ENCODE peak calls at places on chromosomes 2 and 18, in six cellular contexts. P is pancreas, M is AG04450, I is choroid plexus epithelial cell, F is ovary, N is HL-60. L is an unnamed sample.

GRCh38 chr2:16662440-16662839 is 3.2 kb downstream of the CYRIA start:
- DNase-seq in I (peak), N (no peak), M (no peak), P (no peak), F (no peak), L (peak)

GRCh38 chr18:71831039-71831438 is 713.1 kb downstream of the CBLN2 start:
- DNase-seq in I (peak), M (peak), N (no peak), F (no peak), P (no peak), L (no peak)

GRCh38 chr2:70124983-70125480 is 37.8 kb downstream of the PCBP1 start:
- DNase-seq in F (peak), M (no peak), I (peak), P (peak), N (peak), L (no peak)

GRCh38 chr2:134927195-134927594 is 8.6 kb downstream of the CCNT2 start:
- DNase-seq in M (no peak), N (no peak), F (no peak), I (peak), P (no peak), L (peak)

GRCh38 chr18:69177702-69178101 is 223.0 kb upstream of the DOK6 start:
- DNase-seq in I (peak), M (no peak), P (no peak), N (no peak), F (no peak), L (no peak)

GRCh38 chr2:181281206-181281832 is 175.9 kb upstream of the ITGA4 start:
- DNase-seq in N (no peak), F (no peak), I (no peak), M (no peak), P (no peak), L (no peak)

GRCh38 chr2:99421469-99421868 is 68.3 kb downstream of the REV1 start:
- DNase-seq in F (no peak), P (no peak), I (peak), N (no peak), M (no peak), L (peak)

GRCh38 chr2:148527488-148528340 is 116.8 kb upstream of the EPC2 start:
- DNase-seq in I (no peak), P (no peak), N (no peak), M (no peak), F (no peak), L (no peak)

GRCh38 chr2:236014408-236015131 is 153.6 kb downstream of the GBX2 start:
- DNase-seq in N (no peak), I (peak), P (no peak), M (no peak), F (no peak), L (no peak)

GRCh38 chr2:170344663-170345099 is 166.7 kb downstream of the MYO3B start:
- DNase-seq in I (no peak), N (no peak), F (no peak), M (no peak), P (no peak), L (no peak)

GRCh38 chr18:10094154-10094553 is 180.3 kb downstream of the VAPA start:
- DNase-seq in M (no peak), I (peak), N (no peak), F (no peak), P (no peak), L (peak)

GRCh38 chr2:223460774-223461211 is 141.4 kb downstream of the SCG2 start:
- DNase-seq in P (no peak), M (no peak), N (peak), I (peak), F (no peak), L (peak)

GRCh38 chr2:152638590-152638989 is 78.7 kb downstream of the PRPF40A start:
- DNase-seq in N (no peak), I (no peak), M (no peak), P (no peak), F (no peak), L (no peak)

GRCh38 chr18:24809173-24809955 is 348.9 kb downstream of the HRH4 start:
- DNase-seq in N (no peak), M (no peak), F (no peak), P (no peak), I (no peak), L (no peak)

GRCh38 chr2:12714391-12715221 is 2.1 kb upstream of the TRIB2 start:
- DNase-seq in I (peak), F (no peak), M (no peak), N (no peak), P (no peak), L (no peak)

GRCh38 chr2:221671515-221671914 is 99.4 kb upstream of the EPHA4 start:
- DNase-seq in P (no peak), M (no peak), I (no peak), F (no peak), N (no peak), L (no peak)

GRCh38 chr2:74205586-74205985 is 7.2 kb downstream of the MTHFD2 start:
- DNase-seq in F (no peak), P (peak), M (no peak), I (no peak), N (no peak), L (no peak)

GRCh38 chr2:74301262-74301661 is 42.0 kb downstream of the SLC4A5 start:
- DNase-seq in N (no peak), F (no peak), P (no peak), M (no peak), I (no peak), L (no peak)

GRCh38 chr2:119389615-119390306 is 23.0 kb downstream of the DBI start:
- DNase-seq in N (no peak), F (peak), P (peak), M (no peak), I (peak), L (peak)

GRCh38 chr18:6724331-6724730 is 5.2 kb upstream of the ARHGAP28 start:
- DNase-seq in P (no peak), I (no peak), N (no peak), M (no peak), F (no peak), L (no peak)

GRCh38 chr18:72261562-72261961 is 282.6 kb downstream of the CBLN2 start:
- DNase-seq in F (no peak), M (no peak), N (no peak), P (no peak), I (peak), L (no peak)

GRCh38 chr18:41323044-41323443 is 632.0 kb upstream of the PIK3C3 start:
- DNase-seq in I (peak), M (no peak), P (no peak), F (no peak), N (no peak), L (no peak)

GRCh38 chr18:55588001-55588875 is at the start of gene TCF4:
- DNase-seq in I (peak), M (no peak), F (peak), N (peak), P (peak), L (peak)

GRCh38 chr2:10920764-10921468 is 9.2 kb downstream of the KCNF1 start:
- DNase-seq in N (no peak), F (no peak), M (no peak), P (no peak), I (no peak), L (no peak)

GRCh38 chr2:33291278-33292013 is 185.0 kb upstream of the RASGRP3 start:
- DNase-seq in P (no peak), M (peak), F (no peak), I (peak), N (no peak), L (peak)

GRCh38 chr2:74957886-74958276 is 562 bp upstream of the POLE4 start:
- DNase-seq in N (peak), F (no peak), P (no peak), I (peak), M (no peak), L (peak)

GRCh38 chr2:38159621-38160020 is 83.7 kb upstream of the CYP1B1 start:
- DNase-seq in P (no peak), N (no peak), I (no peak), M (no peak), F (no peak), L (no peak)

GRCh38 chr18:12744103-12744502 is 41.3 kb downstream of the PSMG2 start:
- DNase-seq in N (no peak), F (no peak), P (no peak), M (peak), I (peak), L (peak)

GRCh38 chr2:17752892-17753802 is 463 bp downstream of the SMC6 start:
- DNase-seq in P (peak), M (no peak), N (no peak), F (no peak), I (peak), L (no peak)

GRCh38 chr2:177893880-177894279 is 178.7 kb downstream of the PDE11A start:
- DNase-seq in N (no peak), I (no peak), M (no peak), F (no peak), P (no peak), L (no peak)

GRCh38 chr2:74548919-74549684 is 4.6 kb downstream of the LOXL3 start:
- DNase-seq in I (no peak), N (no peak), M (no peak), F (peak), P (peak), L (peak)

GRCh38 chr2:20444993-20445910 is 1.6 kb upstream of the RHOB start:
- DNase-seq in P (no peak), M (no peak), F (no peak), I (no peak), N (no peak), L (no peak)

GRCh38 chr2:39865751-39866150 is 86.7 kb upstream of the THUMPD2 start:
- DNase-seq in I (no peak), M (no peak), F (no peak), N (no peak), P (no peak), L (no peak)

GRCh38 chr2:86254576-86255538 is 55.6 kb downstream of the MRPL35 start:
- DNase-seq in M (no peak), N (no peak), I (peak), P (peak), F (no peak), L (no peak)

GRCh38 chr2:188435115-188435514 is 143.4 kb downstream of the GULP1 start:
- DNase-seq in M (no peak), N (no peak), F (no peak), P (no peak), I (no peak), L (no peak)

GRCh38 chr18:37714621-37715020 is 149.0 kb upstream of the CELF4 start:
- DNase-seq in M (no peak), F (no peak), N (no peak), I (no peak), P (no peak), L (no peak)

GRCh38 chr2:1833726-1834125 is 89.4 kb upstream of the PXDN start:
- DNase-seq in P (no peak), N (no peak), I (no peak), F (no peak), M (no peak), L (no peak)

GRCh38 chr2:203687161-203687560 is 19.3 kb upstream of the CD28 start:
- DNase-seq in F (no peak), I (peak), N (no peak), M (no peak), P (no peak), L (no peak)
- H3K4me3 ChIP-seq in F (no peak), I (no peak), N (no peak), M (no peak), P (no peak), L (no peak)

DNA sequence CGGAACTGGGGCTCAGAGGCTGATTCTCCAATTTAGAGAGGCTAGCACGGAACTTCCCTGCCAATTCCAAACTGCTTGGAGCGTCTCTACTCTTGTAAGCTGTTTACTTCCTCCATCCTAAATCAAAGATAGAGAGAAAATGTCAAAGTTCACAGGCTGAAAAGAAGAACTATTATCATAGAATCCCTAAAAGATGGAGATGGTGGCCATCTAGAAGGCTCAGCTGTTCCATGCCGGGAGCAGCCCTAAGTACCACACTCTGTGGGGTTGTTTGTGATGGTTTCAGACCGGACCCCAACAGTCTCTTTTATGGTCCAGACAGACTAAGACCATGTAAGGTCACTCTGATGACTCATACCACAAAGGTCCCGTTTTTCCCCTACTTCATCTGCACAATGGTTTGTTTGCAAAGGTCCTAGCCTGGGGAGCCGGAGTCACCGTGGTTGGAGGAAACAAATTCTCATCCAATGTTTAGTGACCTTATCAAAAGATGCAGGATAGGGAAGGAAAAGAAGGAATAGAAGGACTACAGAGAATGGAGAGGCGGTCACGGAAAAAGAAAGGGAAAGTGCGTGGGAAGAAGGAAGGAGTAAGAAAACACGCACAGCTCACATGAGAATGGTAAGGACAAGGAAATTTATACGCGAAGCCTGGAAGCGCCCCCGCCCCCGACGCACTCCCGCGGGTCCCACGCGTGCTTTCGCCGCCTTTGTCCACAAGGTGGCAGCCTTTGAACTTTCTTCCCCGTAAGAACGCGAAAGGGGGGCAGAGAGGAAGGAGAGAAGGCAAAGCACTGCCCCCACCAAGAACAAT is 463 bp upstream of the ANTXR1 start:
- DNase-seq in M (peak), F (peak), I (peak), N (peak), P (peak), L (peak)
- H3K4me3 ChIP-seq in M (peak), F (peak), I (peak), N (peak), P (no peak), L (peak)

DNA sequence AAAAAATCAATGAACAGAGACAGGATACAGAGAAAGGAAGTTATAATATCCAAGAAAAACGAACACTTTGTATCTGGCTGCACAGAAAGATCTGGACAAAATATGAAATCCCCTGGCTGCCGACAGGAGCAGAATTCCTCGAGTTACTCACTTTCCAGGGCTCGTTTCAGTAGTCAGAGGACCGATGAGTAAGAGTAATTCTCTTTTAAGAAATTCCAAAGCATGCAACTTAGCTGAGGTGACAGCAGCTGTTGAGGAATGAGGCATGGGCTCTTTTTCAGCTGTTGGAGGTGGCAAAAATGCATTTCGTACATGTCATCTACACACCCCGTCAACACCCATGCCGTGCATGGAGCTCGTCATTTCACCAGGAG is 210.7 kb upstream of the SMIM21 start:
- DNase-seq in I (peak), P (no peak), N (no peak), M (peak), F (no peak), L (peak)
- H3K4me3 ChIP-seq in I (no peak), P (no peak), N (no peak), M (peak), F (peak), L (peak)

GRCh38 chr18:58970943-58971799 is 106.5 kb downstream of the ZNF532 start:
- DNase-seq in M (no peak), N (no peak), F (no peak), P (no peak), I (no peak), L (no peak)
- H3K4me3 ChIP-seq in M (no peak), N (no peak), F (no peak), P (no peak), I (no peak), L (no peak)

GRCh38 chr2:83063933-83064332 is 1395.1 kb downstream of the SUCLG1 start:
- DNase-seq in P (no peak), I (no peak), F (no peak), N (no peak), M (no peak), L (no peak)
- H3K4me3 ChIP-seq in P (no peak), I (no peak), F (no peak), N (no peak), M (no peak), L (no peak)

GRCh38 chr2:196293751-196294486 is 122.5 kb upstream of the STK17B start:
- DNase-seq in N (no peak), P (no peak), M (peak), I (peak), F (no peak), L (peak)
- H3K4me3 ChIP-seq in N (no peak), P (no peak), M (no peak), I (no peak), F (no peak), L (no peak)

DNA sequence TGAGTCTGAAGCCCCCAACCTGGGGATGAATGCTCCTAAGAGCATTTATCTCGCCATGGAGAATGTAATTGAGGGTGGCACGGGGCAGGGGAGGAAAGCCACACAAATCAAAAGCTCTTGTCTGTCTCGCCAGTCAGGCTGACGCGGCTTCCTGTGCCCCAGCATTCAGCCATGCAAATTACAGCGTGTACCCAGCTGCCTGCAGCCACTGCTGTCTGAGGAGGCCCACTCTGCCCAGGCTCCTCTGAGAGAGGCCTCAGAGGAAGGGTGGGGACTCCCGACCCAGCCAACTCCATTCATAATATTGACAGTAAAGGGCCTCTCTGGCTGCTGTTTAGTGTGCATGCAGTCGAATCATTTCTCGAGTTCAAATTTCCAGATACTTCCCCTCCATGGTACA is 22.0 kb downstream of the SMAD7 start:
- DNase-seq in F (no peak), N (no peak), M (no peak), I (peak), P (no peak), L (no peak)
- H3K4me3 ChIP-seq in F (no peak), N (no peak), M (no peak), I (no peak), P (no peak), L (no peak)

GRCh38 chr2:241811952-241812729 is 3.1 kb downstream of the NEU4 start:
- DNase-seq in F (no peak), P (peak), N (no peak), M (no peak), I (no peak), L (no peak)

GRCh38 chr2:241813806-241814570 is 5.0 kb downstream of the NEU4 start:
- DNase-seq in P (no peak), F (no peak), N (no peak), M (no peak), I (no peak), L (peak)

GRCh38 chr2:241814571-241815476 is 5.8 kb downstream of the NEU4 start:
- DNase-seq in N (no peak), F (no peak), P (no peak), M (no peak), I (no peak), L (no peak)

GRCh38 chr2:241812730-241813079 is 3.7 kb downstream of the NEU4 start:
- DNase-seq in M (no peak), P (no peak), N (no peak), I (no peak), F (no peak), L (no peak)

GRCh38 chr2:241813080-241813805 is 4.2 kb downstream of the NEU4 start:
- DNase-seq in P (peak), N (no peak), M (no peak), I (no peak), F (no peak), L (no peak)
- H3K4me3 ChIP-seq in P (no peak), N (no peak), M (no peak), I (no peak), F (no peak), L (no peak)